ENCODE peak calls at places on chromosomes 16 and 17, in seven cellular contexts. One of them, this sample, is unnamed.
A peak's percentile ranks its signal among the peaks of the same experiment; 100 is the strongest.

GRCh38 chr17:48915459-48916282 is 7.5 kb downstream of the UBE2Z start:
- DNase-seq in right cardiac atrium: no peak
- DNase-seq in stomach: peak; percentile 31
- DNase-seq in mesendoderm: no peak
- DNase-seq in suprapubic skin: no peak
- DNase-seq in uterus: no peak
- DNase-seq in left ventricle myocardium inferior: no peak
- DNase-seq in this sample: no peak

GRCh38 chr16:90012978-90013745 is 6.1 kb downstream of the DBNDD1 start:
- DNase-seq in left ventricle myocardium inferior: no peak
- DNase-seq in uterus: no peak
- DNase-seq in mesendoderm: no peak
- DNase-seq in stomach: no peak
- DNase-seq in right cardiac atrium: no peak
- DNase-seq in suprapubic skin: no peak
- DNase-seq in this sample: no peak

GRCh38 chr16:56424791-56425438 is 430 bp downstream of the AMFR start:
- DNase-seq in suprapubic skin: peak; percentile 74
- DNase-seq in uterus: peak; percentile 36
- DNase-seq in stomach: no peak
- DNase-seq in left ventricle myocardium inferior: peak; percentile 38
- DNase-seq in right cardiac atrium: peak; percentile 82
- DNase-seq in mesendoderm: peak; percentile 61
- DNase-seq in this sample: no peak

GRCh38 chr16:85436207-85436606 is 176.9 kb upstream of the GSE1 start:
- DNase-seq in stomach: no peak
- DNase-seq in uterus: peak; percentile 53
- DNase-seq in right cardiac atrium: no peak
- DNase-seq in mesendoderm: peak; percentile 28
- DNase-seq in suprapubic skin: no peak
- DNase-seq in left ventricle myocardium inferior: no peak
- DNase-seq in this sample: peak; percentile 33

GRCh38 chr16:85428168-85428898 is 184.8 kb upstream of the GSE1 start:
- DNase-seq in suprapubic skin: peak; percentile 69
- DNase-seq in left ventricle myocardium inferior: peak; percentile 35
- DNase-seq in stomach: peak; percentile 72
- DNase-seq in right cardiac atrium: peak; percentile 73
- DNase-seq in mesendoderm: no peak
- DNase-seq in uterus: peak; percentile 33
- DNase-seq in this sample: peak; percentile 56

GRCh38 chr16:89711601-89712475 is 8.9 kb downstream of the VPS9D1 start:
- DNase-seq in stomach: peak; percentile 63
- DNase-seq in mesendoderm: peak; percentile 72
- DNase-seq in left ventricle myocardium inferior: no peak
- DNase-seq in uterus: no peak
- DNase-seq in right cardiac atrium: peak; percentile 86
- DNase-seq in suprapubic skin: no peak
- DNase-seq in this sample: peak; percentile 41

GRCh38 chr17:16919663-16920627 is 52.0 kb downstream of the TNFRSF13B start:
- DNase-seq in stomach: peak; percentile 14
- DNase-seq in mesendoderm: peak; percentile 85
- DNase-seq in left ventricle myocardium inferior: peak; percentile 5
- DNase-seq in right cardiac atrium: peak; percentile 17
- DNase-seq in suprapubic skin: no peak
- DNase-seq in uterus: no peak
- DNase-seq in this sample: no peak

GRCh38 chr16:54504372-54504771 is 217.8 kb upstream of the IRX3 start:
- DNase-seq in mesendoderm: peak; percentile 32
- DNase-seq in right cardiac atrium: no peak
- DNase-seq in suprapubic skin: no peak
- DNase-seq in stomach: no peak
- DNase-seq in uterus: peak; percentile 35
- DNase-seq in left ventricle myocardium inferior: no peak
- DNase-seq in this sample: peak; percentile 25

GRCh38 chr16:88938933-88939813 is 37.8 kb downstream of the CBFA2T3 start:
- DNase-seq in mesendoderm: no peak
- DNase-seq in stomach: no peak
- DNase-seq in uterus: no peak
- DNase-seq in right cardiac atrium: peak; percentile 77
- DNase-seq in left ventricle myocardium inferior: peak; percentile 52
- DNase-seq in suprapubic skin: no peak
- DNase-seq in this sample: no peak

GRCh38 chr17:9331512-9332163 is 244.0 kb downstream of the STX8 start:
- DNase-seq in mesendoderm: no peak
- DNase-seq in uterus: no peak
- DNase-seq in stomach: no peak
- DNase-seq in suprapubic skin: no peak
- DNase-seq in right cardiac atrium: no peak
- DNase-seq in left ventricle myocardium inferior: no peak
- DNase-seq in this sample: no peak

GRCh38 chr17:32998893-32999240 is 7.2 kb downstream of the SPACA3 start:
- DNase-seq in right cardiac atrium: no peak
- DNase-seq in uterus: no peak
- DNase-seq in left ventricle myocardium inferior: no peak
- DNase-seq in stomach: no peak
- DNase-seq in mesendoderm: peak; percentile 74
- DNase-seq in suprapubic skin: no peak
- DNase-seq in this sample: no peak

GRCh38 chr17:64254755-64255154 is 8.3 kb downstream of the TEX2 start:
- DNase-seq in suprapubic skin: no peak
- DNase-seq in right cardiac atrium: no peak
- DNase-seq in left ventricle myocardium inferior: no peak
- DNase-seq in stomach: no peak
- DNase-seq in uterus: no peak
- DNase-seq in mesendoderm: no peak
- DNase-seq in this sample: no peak

GRCh38 chr17:77109159-77110005 is 31.4 kb upstream of the SEC14L1 start:
- DNase-seq in mesendoderm: no peak
- DNase-seq in uterus: no peak
- DNase-seq in suprapubic skin: no peak
- DNase-seq in stomach: no peak
- DNase-seq in left ventricle myocardium inferior: no peak
- DNase-seq in right cardiac atrium: no peak
- DNase-seq in this sample: no peak

GRCh38 chr16:56547120-56547948 is 17.5 kb upstream of the MT4 start:
- DNase-seq in mesendoderm: peak; percentile 37
- DNase-seq in right cardiac atrium: no peak
- DNase-seq in uterus: no peak
- DNase-seq in suprapubic skin: no peak
- DNase-seq in stomach: no peak
- DNase-seq in left ventricle myocardium inferior: no peak
- DNase-seq in this sample: no peak

GRCh38 chr17:27615121-27615520 is 15.9 kb upstream of the LGALS9 start:
- DNase-seq in stomach: no peak
- DNase-seq in mesendoderm: no peak
- DNase-seq in uterus: no peak
- DNase-seq in right cardiac atrium: no peak
- DNase-seq in suprapubic skin: no peak
- DNase-seq in left ventricle myocardium inferior: no peak
- DNase-seq in this sample: no peak
- H3K4me1 ChIP-seq in stomach: no peaks in the 10 kb centered on the region
- H3K4me1 ChIP-seq in mesendoderm: no peaks in the 10 kb centered on the region
- H3K4me1 ChIP-seq in uterus: peaks cover 16% of the 10 kb centered on the region
- H3K4me1 ChIP-seq in right cardiac atrium: no peaks in the 10 kb centered on the region
- H3K4me1 ChIP-seq in suprapubic skin: no peaks in the 10 kb centered on the region
- H3K4me1 ChIP-seq in left ventricle myocardium inferior: peaks cover 4% of the 10 kb centered on the region
- H3K4me1 ChIP-seq in this sample: no peaks in the 10 kb centered on the region

DNA sequence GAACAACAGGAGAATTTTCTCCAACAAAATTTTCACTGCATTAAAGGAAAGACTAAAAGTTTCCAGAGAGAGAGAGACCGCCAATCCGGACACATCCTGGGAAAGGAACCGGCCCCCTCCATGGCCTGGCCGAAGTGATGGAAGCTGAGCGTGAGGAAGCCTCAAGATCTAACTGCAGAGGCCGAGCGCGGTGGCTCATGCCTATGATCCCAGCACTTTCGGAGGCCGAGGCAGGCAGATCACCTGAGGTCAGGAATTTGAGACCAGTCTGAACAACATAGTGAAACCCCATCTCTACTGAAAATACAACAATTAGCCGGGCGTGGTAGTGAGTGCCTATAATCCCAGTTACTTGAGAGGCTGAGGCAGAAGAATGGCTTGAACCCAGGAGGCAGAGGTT is 3.9 kb downstream of the CTRB2 start:
- DNase-seq in suprapubic skin: peak; percentile 31
- DNase-seq in right cardiac atrium: peak; percentile 12
- DNase-seq in stomach: no peak
- DNase-seq in uterus: no peak
- DNase-seq in left ventricle myocardium inferior: peak; percentile 5
- DNase-seq in mesendoderm: no peak
- DNase-seq in this sample: no peak
- H3K27ac ChIP-seq in suprapubic skin: no peak overlapping the region
- H3K27ac ChIP-seq in right cardiac atrium: no peak overlapping the region
- H3K27ac ChIP-seq in stomach: no peak overlapping the region
- H3K27ac ChIP-seq in uterus: no peak overlapping the region
- H3K27ac ChIP-seq in left ventricle myocardium inferior: no peak overlapping the region
- H3K27ac ChIP-seq in mesendoderm: no peak overlapping the region
- H3K27ac ChIP-seq in this sample: no peak overlapping the region

GRCh38 chr16:72872966-72873365 is 175.0 kb downstream of the ZFHX3 start:
- DNase-seq in stomach: no peak
- DNase-seq in right cardiac atrium: no peak
- DNase-seq in mesendoderm: no peak
- DNase-seq in suprapubic skin: no peak
- DNase-seq in left ventricle myocardium inferior: no peak
- DNase-seq in uterus: no peak
- DNase-seq in this sample: no peak

GRCh38 chr16:72876981-72877373 is 171.0 kb downstream of the ZFHX3 start:
- DNase-seq in suprapubic skin: no peak
- DNase-seq in mesendoderm: peak; percentile 13
- DNase-seq in right cardiac atrium: no peak
- DNase-seq in left ventricle myocardium inferior: no peak
- DNase-seq in uterus: no peak
- DNase-seq in stomach: no peak
- DNase-seq in this sample: peak; percentile 41

GRCh38 chr16:72876221-72876620 is 171.7 kb downstream of the ZFHX3 start:
- DNase-seq in suprapubic skin: no peak
- DNase-seq in right cardiac atrium: peak; percentile 88
- DNase-seq in left ventricle myocardium inferior: peak; percentile 75
- DNase-seq in mesendoderm: no peak
- DNase-seq in uterus: peak; percentile 54
- DNase-seq in stomach: peak; percentile 32
- DNase-seq in this sample: no peak

GRCh38 chr16:72875291-72876036 is 172.5 kb downstream of the ZFHX3 start:
- DNase-seq in right cardiac atrium: no peak
- DNase-seq in uterus: no peak
- DNase-seq in left ventricle myocardium inferior: no peak
- DNase-seq in suprapubic skin: no peak
- DNase-seq in stomach: no peak
- DNase-seq in mesendoderm: peak; percentile 21
- DNase-seq in this sample: peak; percentile 53

DNA sequence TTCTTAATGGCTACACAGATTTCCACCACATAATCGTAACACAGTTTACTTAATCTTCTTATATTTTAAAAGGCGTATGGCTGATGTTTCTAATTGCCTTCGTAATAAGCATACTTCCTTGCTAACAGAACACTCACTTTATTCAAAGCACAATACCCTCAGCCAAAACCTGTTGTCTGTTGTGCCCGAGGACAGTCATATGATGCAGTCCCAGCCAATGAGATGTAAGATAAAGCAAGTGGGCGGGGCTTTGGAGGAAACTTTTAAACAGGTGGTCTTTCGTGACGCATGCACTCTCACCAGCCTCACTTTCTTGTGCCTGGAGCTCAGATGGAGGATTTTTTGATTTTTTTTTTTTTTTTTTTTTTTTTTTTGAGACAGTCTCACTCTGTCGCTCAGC is 174.1 kb downstream of the ZFHX3 start:
- DNase-seq in mesendoderm: no peak
- DNase-seq in suprapubic skin: no peak
- DNase-seq in left ventricle myocardium inferior: no peak
- DNase-seq in uterus: no peak
- DNase-seq in stomach: no peak
- DNase-seq in right cardiac atrium: no peak
- DNase-seq in this sample: no peak
- H3K4me1 ChIP-seq in mesendoderm: peaks cover 2% of the 10 kb centered on the region
- H3K4me1 ChIP-seq in suprapubic skin: peaks cover 26% of the 10 kb centered on the region
- H3K4me1 ChIP-seq in left ventricle myocardium inferior: peaks cover 50% of the 10 kb centered on the region
- H3K4me1 ChIP-seq in uterus: peaks cover 7% of the 10 kb centered on the region
- H3K4me1 ChIP-seq in stomach: peaks cover 29% of the 10 kb centered on the region
- H3K4me1 ChIP-seq in right cardiac atrium: peaks cover 14% of the 10 kb centered on the region
- H3K4me1 ChIP-seq in this sample: peaks cover 7% of the 10 kb centered on the region

GRCh38 chr16:51434567-51435198 is 283.6 kb upstream of the SALL1 start:
- DNase-seq in uterus: no peak
- DNase-seq in stomach: no peak
- DNase-seq in right cardiac atrium: no peak
- DNase-seq in mesendoderm: no peak
- DNase-seq in suprapubic skin: no peak
- DNase-seq in left ventricle myocardium inferior: no peak
- DNase-seq in this sample: no peak
- H3K27ac ChIP-seq in uterus: no peak overlapping the region
- H3K27ac ChIP-seq in stomach: no peak overlapping the region
- H3K27ac ChIP-seq in right cardiac atrium: no peak overlapping the region
- H3K27ac ChIP-seq in mesendoderm: no peak overlapping the region
- H3K27ac ChIP-seq in suprapubic skin: no peak overlapping the region
- H3K27ac ChIP-seq in left ventricle myocardium inferior: no peak overlapping the region
- H3K27ac ChIP-seq in this sample: no peak overlapping the region

DNA sequence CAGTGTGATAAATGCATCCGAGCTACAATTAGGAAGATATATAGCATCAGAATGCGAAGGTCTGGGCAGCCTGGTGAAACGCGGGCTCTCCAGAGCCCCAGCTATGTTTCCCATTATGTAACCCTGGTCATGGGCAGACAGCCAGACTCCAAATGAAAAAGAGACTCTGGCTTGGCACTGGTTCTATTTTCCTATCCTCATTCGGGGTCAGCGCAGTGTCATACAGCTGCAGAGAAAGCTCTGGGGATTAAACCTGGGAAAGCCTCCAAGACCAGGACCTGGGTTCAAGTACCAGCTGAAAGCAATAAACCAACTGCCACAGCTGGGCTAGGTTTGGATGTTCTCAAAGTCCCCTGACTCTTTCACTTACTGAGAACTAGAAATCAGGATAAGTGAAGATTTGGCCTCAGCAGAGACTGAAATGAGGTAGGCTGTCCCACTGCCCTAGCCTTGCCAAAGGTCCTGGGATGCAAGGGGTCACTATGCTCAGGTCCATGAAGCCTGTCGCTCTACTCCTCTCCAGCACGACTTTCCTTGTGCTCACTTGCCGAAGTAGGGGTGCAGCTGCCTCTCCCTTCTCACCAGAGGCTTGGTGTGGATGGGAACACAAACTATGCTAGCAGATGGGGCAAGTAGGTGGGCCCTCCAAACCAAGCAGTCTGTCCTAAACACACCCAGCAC is 123.8 kb downstream of the SMG6 start:
- DNase-seq in right cardiac atrium: peak; percentile 86
- DNase-seq in suprapubic skin: peak; percentile 82
- DNase-seq in mesendoderm: no peak
- DNase-seq in uterus: peak; percentile 94
- DNase-seq in left ventricle myocardium inferior: peak; percentile 81
- DNase-seq in stomach: peak; percentile 71
- DNase-seq in this sample: peak; percentile 27
- H3K4me1 ChIP-seq in right cardiac atrium: peaks cover 40% of the 10 kb centered on the region
- H3K4me1 ChIP-seq in suprapubic skin: peaks cover 81% of the 10 kb centered on the region
- H3K4me1 ChIP-seq in mesendoderm: peaks cover 3% of the 10 kb centered on the region
- H3K4me1 ChIP-seq in uterus: peaks cover 51% of the 10 kb centered on the region
- H3K4me1 ChIP-seq in left ventricle myocardium inferior: peaks cover 87% of the 10 kb centered on the region
- H3K4me1 ChIP-seq in stomach: peaks cover 82% of the 10 kb centered on the region
- H3K4me1 ChIP-seq in this sample: no peaks in the 10 kb centered on the region